ENCODE peak calls at places on chromosomes 12 and 14, in seven cellular contexts. V is Panc1, K is AG09309, Z is fibroblast of pulmonary artery, I is AG04449, G is H7, Y is GM06990. L is an unnamed sample.
A peak's percentile ranks its signal among the peaks of the same experiment; 100 is the strongest.

GRCh38 chr12:6428326-6428725 is 16.4 kb upstream of the CD27 start:
- DNase-seq in Y (no peak), Z (no peak), V (no peak), K (no peak), G (no peak), I (no peak), L (no peak)

GRCh38 chr12:80551897-80552296 is 107.9 kb downstream of the PTPRQ start:
- DNase-seq in V (no peak), I (peak; percentile 89), Z (peak; percentile 94), Y (no peak), K (peak; percentile 87), G (no peak), L (no peak)

GRCh38 chr12:66044731-66045130 is 85.8 kb downstream of the LLPH start:
- DNase-seq in V (no peak), G (no peak), K (no peak), I (no peak), Y (no peak), Z (peak; percentile 57), L (no peak)

GRCh38 chr14:36429692-36430091 is 90.3 kb downstream of the NKX2-1 start:
- DNase-seq in V (no peak), G (no peak), Y (no peak), Z (no peak), K (no peak), I (no peak), L (no peak)

GRCh38 chr14:67908061-67908767 is 88.6 kb downstream of the RAD51B start:
- DNase-seq in G (no peak), K (no peak), I (no peak), Z (peak; percentile 22), V (no peak), Y (no peak), L (no peak)

GRCh38 chr12:114314974-114315720 is 90.8 kb downstream of the TBX5 start:
- DNase-seq in Y (no peak), K (no peak), V (no peak), G (no peak), I (no peak), Z (no peak), L (no peak)

GRCh38 chr14:50647282-50647681 is 20.8 kb downstream of the SAV1 start:
- DNase-seq in G (no peak), I (no peak), Z (no peak), Y (peak; percentile 30), K (no peak), V (no peak), L (no peak)

GRCh38 chr12:8687846-8688601 is 9.8 kb upstream of the RIMKLB start:
- DNase-seq in V (no peak), K (peak; percentile 54), I (no peak), Z (peak; percentile 94), G (peak; percentile 69), Y (no peak), L (peak; percentile 92)

GRCh38 chr14:74579447-74580274 is 32.4 kb downstream of the LTBP2 start:
- DNase-seq in V (no peak), G (no peak), Z (peak; percentile 94), K (no peak), I (peak; percentile 56), Y (no peak), L (no peak)

GRCh38 chr12:52059582-52060497 is 8.6 kb downstream of the NR4A1 start:
- DNase-seq in G (no peak), Z (peak; percentile 77), V (no peak), Y (no peak), I (no peak), K (no peak), L (no peak)

GRCh38 chr14:89912667-89913211 is 41.8 kb downstream of the EFCAB11 start:
- DNase-seq in I (peak; percentile 96), G (no peak), K (peak; percentile 99), Y (no peak), Z (peak; percentile 99), V (no peak), L (peak; percentile 22)

GRCh38 chr12:104603545-104603973 is 146.8 kb downstream of the CHST11 start:
- DNase-seq in Y (no peak), Z (no peak), V (no peak), I (no peak), K (no peak), G (no peak), L (no peak)

GRCh38 chr12:52539024-52539820 is 13.7 kb downstream of the KRT71 start:
- DNase-seq in K (peak; percentile 69), Y (no peak), G (no peak), V (no peak), I (peak; percentile 44), Z (peak; percentile 66), L (no peak)

GRCh38 chr12:27207626-27208413 is 36.3 kb upstream of the STK38L start:
- DNase-seq in K (no peak), V (no peak), Y (peak; percentile 78), Z (no peak), I (no peak), G (no peak), L (no peak)

GRCh38 chr12:51951199-51951842 is at the start of gene ACVR1B:
- DNase-seq in G (peak; percentile 97), I (no peak), Y (peak; percentile 83), Z (peak; percentile 93), K (peak; percentile 42), V (peak; percentile 41), L (peak; percentile 77)

GRCh38 chr12:118164798-118165486 is 29.0 kb downstream of the PEBP1 start:
- DNase-seq in Z (peak; percentile 55), I (no peak), Y (no peak), G (peak; percentile 82), K (no peak), V (no peak), L (peak; percentile 35)

GRCh38 chr12:107328442-107329133 is 235.2 kb upstream of the CRY1 start:
- DNase-seq in Z (peak; percentile 66), K (no peak), G (no peak), I (no peak), V (no peak), Y (no peak), L (no peak)

GRCh38 chr12:64696065-64696741 is 63.0 kb downstream of the GNS start:
- DNase-seq in Z (peak; percentile 66), I (no peak), V (no peak), K (no peak), Y (no peak), G (no peak), L (no peak)

GRCh38 chr14:103030741-103031565 is 26.4 kb downstream of the CDC42BPB start:
- DNase-seq in Z (no peak), I (no peak), K (no peak), Y (no peak), V (no peak), G (no peak), L (no peak)

GRCh38 chr12:127257366-127257935 is 1009.5 kb upstream of the TMEM132C start:
- DNase-seq in Y (no peak), K (no peak), V (no peak), Z (peak; percentile 79), I (no peak), G (no peak), L (no peak)

GRCh38 chr14:22887260-22887989 is 4.4 kb downstream of the REM2 start:
- DNase-seq in V (peak; percentile 48), I (no peak), K (no peak), Z (peak; percentile 89), Y (peak; percentile 69), G (peak; percentile 89), L (peak; percentile 63)

GRCh38 chr12:68240079-68240478 is 13.3 kb downstream of the IL22 start:
- DNase-seq in V (no peak), G (no peak), Y (no peak), I (peak; percentile 68), K (peak; percentile 65), Z (peak; percentile 81), L (no peak)

GRCh38 chr12:104286538-104287482 is 16.7 kb upstream of the EID3 start:
- DNase-seq in I (peak; percentile 91), Z (peak; percentile 99), V (peak; percentile 92), Y (peak; percentile 94), G (peak; percentile 90), K (peak; percentile 97), L (peak; percentile 97)

GRCh38 chr14:94177806-94178205 is 3.7 kb downstream of the PPP4R4 start:
- DNase-seq in K (no peak), I (no peak), Z (no peak), G (peak; percentile 53), Y (no peak), V (no peak), L (no peak)

GRCh38 chr14:94181835-94182234 is 7.7 kb downstream of the PPP4R4 start:
- DNase-seq in V (no peak), G (no peak), I (no peak), Y (no peak), K (no peak), Z (no peak), L (no peak)

GRCh38 chr14:94179244-94179643 is 5.1 kb downstream of the PPP4R4 start:
- DNase-seq in I (no peak), G (no peak), V (no peak), K (no peak), Y (no peak), Z (no peak), L (no peak)

GRCh38 chr14:94176808-94177207 is 2.7 kb downstream of the PPP4R4 start:
- DNase-seq in I (no peak), Y (no peak), Z (no peak), K (no peak), V (no peak), G (no peak), L (no peak)

GRCh38 chr14:94180655-94181271 is 6.6 kb downstream of the PPP4R4 start:
- DNase-seq in K (no peak), V (no peak), Y (peak; percentile 14), Z (peak; percentile 62), G (no peak), I (no peak), L (no peak)
- H3K4me3 ChIP-seq in K (no peak overlapping the region), V (peak overlapping the region; percentile 1), Y (peak overlapping the region; percentile 38), Z (no peak overlapping the region), G (no peak overlapping the region), I (no peak overlapping the region), L (no peak overlapping the region)

DNA sequence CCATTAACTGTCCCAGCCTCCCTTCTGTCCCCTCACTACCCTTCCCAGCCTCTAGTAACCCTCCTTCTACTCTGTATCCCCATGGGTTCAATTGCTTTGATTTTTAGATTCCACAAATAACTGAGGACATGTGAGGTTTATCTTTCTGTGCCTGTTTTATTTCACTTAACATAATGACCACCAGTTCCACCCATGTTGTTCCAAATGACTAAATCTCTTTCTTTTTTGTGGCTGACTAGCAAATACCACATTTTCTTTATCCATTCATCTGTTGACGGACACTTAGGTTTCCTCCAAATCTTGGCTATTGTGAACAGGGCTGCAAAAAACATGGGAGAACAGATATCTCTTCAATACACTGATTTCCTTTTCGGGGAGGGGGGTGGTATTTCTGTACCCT is 65.7 kb downstream of the PRKD1 start:
- DNase-seq in Y (no peak), V (no peak), G (no peak), Z (no peak), I (no peak), K (no peak), L (no peak)
- H3K4me3 ChIP-seq in Y (no peak overlapping the region), V (no peak overlapping the region), G (no peak overlapping the region), Z (no peak overlapping the region), I (no peak overlapping the region), K (no peak overlapping the region), L (no peak overlapping the region)

DNA sequence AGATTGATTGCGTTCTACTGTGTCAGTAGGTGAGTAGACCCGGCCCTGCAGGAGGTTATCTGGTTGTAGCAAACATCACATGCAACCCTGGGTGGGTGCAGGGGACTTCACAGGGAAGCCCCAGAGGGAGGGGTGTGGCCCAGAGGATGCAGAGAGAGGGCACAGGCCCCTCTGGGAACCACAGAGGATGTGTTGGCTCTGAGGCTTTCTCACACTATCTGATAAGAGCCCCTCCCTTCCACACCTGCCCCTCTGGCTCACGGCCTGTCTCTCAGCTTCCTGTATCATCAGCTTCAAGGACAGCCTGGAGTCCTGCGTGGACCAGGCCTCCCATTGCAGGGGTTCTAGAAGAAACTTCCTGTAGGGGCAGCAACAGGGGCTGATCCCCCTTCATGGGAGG is 101.9 kb downstream of the RIN3 start:
- DNase-seq in K (no peak), Z (no peak), Y (peak; percentile 52), G (no peak), I (no peak), V (no peak), L (no peak)
- H3K4me3 ChIP-seq in K (no peak overlapping the region), Z (no peak overlapping the region), Y (no peak overlapping the region), G (no peak overlapping the region), I (no peak overlapping the region), V (no peak overlapping the region), L (no peak overlapping the region)

GRCh38 chr12:70190252-70191010 is 52.8 kb upstream of the CNOT2 start:
- DNase-seq in Y (no peak), K (no peak), Z (peak; percentile 51), I (no peak), V (no peak), G (no peak), L (no peak)
- H3K4me3 ChIP-seq in Y (no peak overlapping the region), K (no peak overlapping the region), Z (no peak overlapping the region), I (no peak overlapping the region), V (no peak overlapping the region), G (no peak overlapping the region), L (no peak overlapping the region)